ENCODE peak calls at places on chromosomes 3 and 15, in six cellular contexts. W, O, V, E, Q and Z are unnamed samples.
A peak's percentile ranks its signal among the peaks of the same experiment; 100 is the strongest.

GRCh38 chr3:41116851-41117250 is 82.5 kb upstream of the CTNNB1 start:
- DNase-seq in W (no peak), O (no peak), V (no peak), E (no peak), Q (no peak), Z (no peak)

GRCh38 chr3:11273945-11274344 is 1.7 kb downstream of the ATG7 start:
- DNase-seq in W (no peak), O (no peak), V (no peak), E (no peak), Q (no peak), Z (no peak)

GRCh38 chr3:53422954-53423708 is 71.3 kb upstream of the CACNA1D start:
- DNase-seq in W (no peak), O (no peak), V (no peak), E (no peak), Q (no peak), Z (no peak)

GRCh38 chr3:132017137-132017536 is 17.7 kb downstream of the CPNE4 start:
- DNase-seq in W (no peak), O (no peak), V (no peak), E (no peak), Q (no peak), Z (no peak)

GRCh38 chr3:143337387-143337786 is 217.8 kb downstream of the CHST2 start:
- DNase-seq in W (no peak), O (no peak), V (no peak), E (no peak), Q (no peak), Z (no peak)

GRCh38 chr3:174441588-174442316 is 417.4 kb upstream of the NAALADL2 start:
- DNase-seq in W (no peak), O (no peak), V (peak; percentile 63), E (no peak), Q (no peak), Z (no peak)

GRCh38 chr3:32457971-32458471 is 44.6 kb downstream of the CMTM6 start:
- DNase-seq in W (no peak), O (no peak), V (peak; percentile 33), E (peak; percentile 43), Q (peak; percentile 37), Z (peak; percentile 38)

GRCh38 chr15:89209057-89209456 is 12.3 kb downstream of the RLBP1 start:
- DNase-seq in W (no peak), O (no peak), V (no peak), E (no peak), Q (no peak), Z (no peak)

GRCh38 chr3:13025090-13025489 is 48.1 kb downstream of the IQSEC1 start:
- DNase-seq in W (no peak), O (peak; percentile 30), V (no peak), E (no peak), Q (no peak), Z (no peak)

GRCh38 chr3:18062289-18063025 is 320.0 kb upstream of the TBC1D5 start:
- DNase-seq in W (no peak), O (peak; percentile 25), V (no peak), E (no peak), Q (no peak), Z (no peak)

GRCh38 chr15:57555270-57555669 is 36.4 kb upstream of the MYZAP start:
- DNase-seq in W (no peak), O (no peak), V (no peak), E (no peak), Q (no peak), Z (no peak)

GRCh38 chr15:73336756-73337155 is 32.0 kb downstream of the HCN4 start:
- DNase-seq in W (no peak), O (no peak), V (no peak), E (no peak), Q (no peak), Z (no peak)

GRCh38 chr3:12356175-12356574 is 67.3 kb downstream of the PPARG start:
- DNase-seq in W (no peak), O (no peak), V (no peak), E (no peak), Q (no peak), Z (no peak)

GRCh38 chr3:99394831-99395733 is 243.3 kb upstream of the COL8A1 start:
- DNase-seq in W (no peak), O (peak; percentile 94), V (no peak), E (no peak), Q (no peak), Z (no peak)

GRCh38 chr3:31917303-31917903 is 63.7 kb downstream of the OSBPL10 start:
- DNase-seq in W (no peak), O (no peak), V (no peak), E (no peak), Q (no peak), Z (no peak)

GRCh38 chr3:28738425-28738824 is 389.8 kb upstream of the AZI2 start:
- DNase-seq in W (no peak), O (no peak), V (no peak), E (no peak), Q (no peak), Z (no peak)

GRCh38 chr15:65881766-65882434 is 12.6 kb downstream of the RAB11A start:
- DNase-seq in W (no peak), O (no peak), V (no peak), E (no peak), Q (no peak), Z (no peak)

GRCh38 chr3:7813412-7813811 is 688.2 kb upstream of the LMCD1 start:
- DNase-seq in W (no peak), O (no peak), V (no peak), E (no peak), Q (no peak), Z (no peak)

GRCh38 chr3:35737527-35737926 is 98.2 kb downstream of the ARPP21 start:
- DNase-seq in W (no peak), O (no peak), V (no peak), E (no peak), Q (no peak), Z (no peak)

GRCh38 chr15:101310163-101310480 is 15.1 kb upstream of the SNRPA1 start:
- DNase-seq in W (no peak), O (no peak), V (no peak), E (no peak), Q (no peak), Z (no peak)

GRCh38 chr3:142251951-142252350 is 26.6 kb upstream of the GK5 start:
- DNase-seq in W (no peak), O (no peak), V (no peak), E (no peak), Q (no peak), Z (no peak)

GRCh38 chr3:141085331-141086047 is 34.3 kb downstream of the SPSB4 start:
- DNase-seq in W (no peak), O (no peak), V (no peak), E (no peak), Q (no peak), Z (no peak)

GRCh38 chr3:9862391-9863235 is 17.4 kb downstream of the CIDEC start:
- DNase-seq in W (peak; percentile 82), O (no peak), V (no peak), E (peak; percentile 47), Q (peak; percentile 11), Z (no peak)

GRCh38 chr3:140131895-140132294 is 196.9 kb downstream of the CLSTN2 start:
- DNase-seq in W (no peak), O (no peak), V (no peak), E (no peak), Q (no peak), Z (no peak)

GRCh38 chr15:75454471-75455418 is 3.3 kb upstream of the SIN3A start:
- DNase-seq in W (peak; percentile 85), O (no peak), V (no peak), E (peak; percentile 84), Q (peak; percentile 76), Z (peak; percentile 83)